ENCODE peak calls at places on chromosomes 7 and 10, in five cellular contexts. F, Z, O, Q and S are unnamed samples.

GRCh38 chr7:71135663-71136062 is 3.7 kb downstream of the GALNT17 start:
- DNase-seq in O (no peak), Q (no peak), Z (no peak), F (no peak), S (no peak)

GRCh38 chr10:78185693-78186055 is 152.0 kb downstream of the RPS24 start:
- DNase-seq in Q (no peak), Z (no peak), O (no peak), F (no peak), S (peak; percentile 75)

GRCh38 chr10:112845145-112845544 is 104.9 kb upstream of the TCF7L2 start:
- DNase-seq in Q (no peak), O (no peak), Z (no peak), F (no peak), S (no peak)

GRCh38 chr7:96670338-96671289 is 39.0 kb downstream of the SEM1 start:
- DNase-seq in O (no peak), F (peak; percentile 48), Z (no peak), Q (no peak), S (peak; percentile 84)

GRCh38 chr10:97278491-97278989 is 13.9 kb downstream of the ARHGAP19 start:
- DNase-seq in Z (peak; percentile 92), Q (no peak), O (no peak), F (no peak), S (peak; percentile 68)

GRCh38 chr7:138886501-138886917 is 88.5 kb upstream of the ATP6V0A4 start:
- DNase-seq in Z (peak; percentile 81), O (no peak), F (peak; percentile 43), Q (peak; percentile 45), S (peak; percentile 64)

GRCh38 chr7:34373940-34374339 is 284.1 kb upstream of the NPSR1 start:
- DNase-seq in O (no peak), Q (no peak), F (no peak), Z (no peak), S (no peak)

GRCh38 chr7:144391823-144392255 is 11.7 kb downstream of the NOBOX start:
- DNase-seq in F (peak; percentile 23), O (no peak), Q (no peak), Z (peak; percentile 79), S (peak; percentile 11)

GRCh38 chr7:42340462-42340861 is 103.5 kb upstream of the GLI3 start:
- DNase-seq in F (no peak), O (no peak), Q (no peak), Z (no peak), S (no peak)

GRCh38 chr10:81978238-81978637 is 103.2 kb downstream of the NRG3 start:
- DNase-seq in F (no peak), Z (peak; percentile 33), Q (no peak), O (no peak), S (no peak)

GRCh38 chr10:36366843-36367242 is 724.7 kb upstream of the FZD8 start:
- DNase-seq in O (no peak), F (no peak), Z (peak; percentile 25), Q (no peak), S (no peak)

GRCh38 chr10:96588601-96589419 is 2.0 kb upstream of the TM9SF3 start:
- DNase-seq in Z (no peak), O (no peak), F (no peak), Q (no peak), S (no peak)

GRCh38 chr7:39158367-39158766 is 180.7 kb downstream of the POU6F2 start:
- DNase-seq in O (no peak), F (no peak), Z (no peak), Q (no peak), S (no peak)

GRCh38 chr10:32105782-32106382 is 49.7 kb upstream of the KIF5B start:
- DNase-seq in Q (no peak), Z (no peak), F (no peak), O (no peak), S (peak; percentile 79)

GRCh38 chr7:98621573-98622482 is 4.7 kb downstream of the NPTX2 start:
- DNase-seq in Z (no peak), Q (no peak), O (no peak), F (peak; percentile 53), S (peak; percentile 35)

GRCh38 chr10:76201962-76202361 is 770.5 kb downstream of the LRMDA start:
- DNase-seq in O (no peak), Z (no peak), Q (no peak), F (no peak), S (no peak)

GRCh38 chr7:69177941-69178494 is 420.3 kb upstream of the AUTS2 start:
- DNase-seq in Q (no peak), F (no peak), Z (peak; percentile 55), O (no peak), S (no peak)

GRCh38 chr10:122955892-122956291 is 1.9 kb upstream of the C10orf88 start:
- DNase-seq in O (no peak), F (no peak), Q (no peak), Z (no peak), S (no peak)

GRCh38 chr10:78579995-78580394 is 488.8 kb upstream of the ZMIZ1 start:
- DNase-seq in F (peak; percentile 42), O (peak; percentile 63), Z (peak; percentile 87), Q (no peak), S (peak; percentile 85)

GRCh38 chr7:155002411-155003214 is at the start of gene PAXIP1:
- DNase-seq in F (peak; percentile 94), Q (peak; percentile 56), Z (no peak), O (no peak), S (peak; percentile 70)

GRCh38 chr10:74190494-74190893 is 39.5 kb downstream of the ADK start:
- DNase-seq in O (no peak), Q (no peak), Z (peak; percentile 25), F (no peak), S (no peak)

GRCh38 chr7:139745330-139746143 is 32.3 kb downstream of the HIPK2 start:
- DNase-seq in Q (no peak), F (no peak), Z (no peak), O (no peak), S (peak; percentile 78)

GRCh38 chr7:16891874-16892620 is 10.3 kb upstream of the AGR3 start:
- DNase-seq in O (no peak), Z (no peak), F (peak; percentile 74), Q (no peak), S (peak; percentile 63)

GRCh38 chr7:126574276-126574675 is 678.5 kb downstream of the GRM8 start:
- DNase-seq in F (no peak), Z (no peak), Q (no peak), O (no peak), S (no peak)

GRCh38 chr7:129091484-129092002 is 36.6 kb upstream of the TNPO3 start:
- DNase-seq in F (peak; percentile 86), O (peak; percentile 54), Z (peak; percentile 72), Q (peak; percentile 86), S (peak; percentile 79)

GRCh38 chr7:93015193-93016084 is 102.3 kb downstream of the SAMD9 start:
- DNase-seq in F (no peak), O (no peak), Q (no peak), Z (peak; percentile 32), S (no peak)

GRCh38 chr7:52711951-52712350 is 323.5 kb upstream of the POM121L12 start:
- DNase-seq in Z (no peak), Q (no peak), F (no peak), O (no peak), S (no peak)

GRCh38 chr7:81162771-81163525 is 244.1 kb upstream of the SEMA3C start:
- DNase-seq in F (no peak), O (no peak), Q (no peak), Z (no peak), S (no peak)

GRCh38 chr7:91082038-91082437 is 182.2 kb upstream of the FZD1 start:
- DNase-seq in O (no peak), Q (no peak), F (no peak), Z (peak; percentile 58), S (no peak)

GRCh38 chr7:154484406-154484805 is 432.2 kb downstream of the DPP6 start:
- DNase-seq in O (no peak), F (no peak), Z (no peak), Q (no peak), S (peak; percentile 72)

GRCh38 chr7:537911-538634 is 18.4 kb upstream of the PDGFA start:
- DNase-seq in Z (peak; percentile 90), O (no peak), F (no peak), Q (no peak), S (no peak)

GRCh38 chr7:142571581-142571980 is 177.7 kb upstream of the PRSS1 start:
- DNase-seq in Z (no peak), Q (no peak), O (no peak), F (no peak), S (no peak)

GRCh38 chr10:20596911-20597310 is 300.2 kb downstream of the NEBL start:
- DNase-seq in O (no peak), Q (no peak), F (no peak), Z (peak; percentile 29), S (no peak)

GRCh38 chr7:149317986-149318672 is 56.1 kb downstream of the ZNF783 start:
- DNase-seq in Q (no peak), F (no peak), O (no peak), Z (no peak), S (no peak)

GRCh38 chr10:84225424-84226173 is at the start of gene LRIT2:
- DNase-seq in O (no peak), Z (no peak), Q (no peak), F (no peak), S (no peak)

GRCh38 chr7:91082854-91083495 is 181.3 kb upstream of the FZD1 start:
- DNase-seq in F (no peak), Z (peak; percentile 64), Q (no peak), O (no peak), S (peak; percentile 28)

GRCh38 chr10:47022311-47023131 is 111.3 kb downstream of the PTPN20 start:
- DNase-seq in Q (no peak), F (no peak), Z (no peak), O (no peak), S (no peak)